ENCODE peak calls at places on chromosomes 3 and 15, in four cellular contexts. Y, A, S and X are unnamed samples.
A peak's percentile ranks its signal among the peaks of the same experiment; 100 is the strongest.

GRCh38 chr3:110654820-110655522 is 416.6 kb upstream of the NECTIN3 start:
- DNase-seq in Y (no peak), S (peak; percentile 1), A (no peak), X (no peak)

GRCh38 chr15:47741082-47741481 is 23.8 kb downstream of the SEMA6D start:
- DNase-seq in S (no peak), Y (no peak), A (no peak), X (peak; percentile 60)

GRCh38 chr3:69144631-69145244 is 22.3 kb upstream of the LMOD3 start:
- DNase-seq in S (no peak), A (no peak), Y (no peak), X (no peak)

GRCh38 chr3:160725326-160725725 is 30.7 kb upstream of the PPM1L start:
- DNase-seq in S (no peak), Y (no peak), A (no peak), X (no peak)

GRCh38 chr15:75178171-75178937 is 23.3 kb upstream of the C15orf39 start:
- DNase-seq in A (peak; percentile 43), Y (no peak), S (peak; percentile 75), X (no peak)

GRCh38 chr3:33438284-33438668 is 1.9 kb downstream of the UBP1 start:
- DNase-seq in S (peak; percentile 19), Y (no peak), A (no peak), X (peak; percentile 47)

GRCh38 chr3:160450846-160451245 is 1.3 kb upstream of the TRIM59 start:
- DNase-seq in A (no peak), S (no peak), Y (no peak), X (no peak)

GRCh38 chr3:56761887-56762605 is 39.7 kb downstream of the ARHGEF3 start:
- DNase-seq in Y (no peak), A (no peak), S (no peak), X (no peak)

GRCh38 chr3:138696661-138697370 is 88.2 kb downstream of the FAIM start:
- DNase-seq in Y (no peak), A (no peak), S (no peak), X (no peak)

GRCh38 chr3:87997298-87997697 is 61.5 kb downstream of the CGGBP1 start:
- DNase-seq in A (no peak), Y (no peak), S (no peak), X (peak; percentile 84)

GRCh38 chr3:44444896-44445691 is 32.4 kb downstream of the ZNF445 start:
- DNase-seq in Y (no peak), A (no peak), S (no peak), X (no peak)

GRCh38 chr3:138727371-138727770 is 107.4 kb downstream of the PIK3CB start:
- DNase-seq in S (no peak), Y (no peak), A (no peak), X (no peak)

GRCh38 chr3:113097821-113098516 is 107.2 kb downstream of the GTPBP8 start:
- DNase-seq in Y (no peak), A (no peak), S (peak; percentile 56), X (no peak)

GRCh38 chr15:73601449-73602425 is 31.5 kb downstream of the NPTN start:
- DNase-seq in Y (no peak), A (peak; percentile 23), S (peak; percentile 33), X (peak; percentile 60)

GRCh38 chr15:35697549-35698299 is 151.8 kb upstream of the DPH6 start:
- DNase-seq in Y (no peak), A (no peak), S (no peak), X (peak; percentile 28)

GRCh38 chr3:64022451-64023186 is 675 bp downstream of the PSMD6 start:
- DNase-seq in A (no peak), S (no peak), Y (no peak), X (no peak)

GRCh38 chr3:157533298-157533870 is 30.2 kb upstream of the VEPH1 start:
- DNase-seq in S (no peak), A (no peak), Y (no peak), X (no peak)

GRCh38 chr3:160869825-160870224 is 113.8 kb downstream of the PPM1L start:
- DNase-seq in S (no peak), Y (no peak), A (peak; percentile 19), X (no peak)

GRCh38 chr3:72969766-72970165 is 26.8 kb upstream of the PPP4R2 start:
- DNase-seq in Y (no peak), S (no peak), A (no peak), X (no peak)

GRCh38 chr3:139102606-139103005 is 57.9 kb upstream of the PRR23C start:
- DNase-seq in Y (no peak), S (no peak), A (no peak), X (no peak)

GRCh38 chr3:45985532-45986302 is 9.9 kb downstream of the FYCO1 start:
- DNase-seq in S (no peak), A (no peak), Y (no peak), X (no peak)

GRCh38 chr3:58025824-58026579 is 17.8 kb downstream of the FLNB start:
- DNase-seq in S (peak; percentile 39), Y (no peak), A (no peak), X (peak; percentile 17)

GRCh38 chr3:58027704-58028317 is 19.6 kb downstream of the FLNB start:
- DNase-seq in A (no peak), Y (no peak), S (no peak), X (no peak)

GRCh38 chr3:58025406-58025805 is 17.2 kb downstream of the FLNB start:
- DNase-seq in A (no peak), Y (no peak), S (no peak), X (no peak)

GRCh38 chr3:58028902-58029301 is 20.7 kb downstream of the FLNB start:
- DNase-seq in A (no peak), S (no peak), Y (no peak), X (no peak)

GRCh38 chr3:58026598-58026997 is 18.4 kb downstream of the FLNB start:
- DNase-seq in S (no peak), A (no peak), Y (no peak), X (no peak)
- H3K4me1 ChIP-seq in S (peaks cover 87% of the 10 kb centered on the region), A (peaks cover 30% of the 10 kb centered on the region), Y (no peaks in the 10 kb centered on the region), X (no peaks in the 10 kb centered on the region)

GRCh38 chr15:57592426-57592825 is 722 bp downstream of the MYZAP start:
- DNase-seq in A (no peak), Y (no peak), S (no peak), X (no peak)
- H3K27ac ChIP-seq in A (peak overlapping the region; percentile 95), Y (no peak overlapping the region), S (no peak overlapping the region), X (no peak overlapping the region)

GRCh38 chr3:119329551-119329950 is 35.4 kb downstream of the ARHGAP31 start:
- DNase-seq in A (no peak), Y (no peak), S (no peak), X (no peak)
- H3K4me1 ChIP-seq in A (peaks cover 93% of the 10 kb centered on the region), Y (no peaks in the 10 kb centered on the region), S (peaks cover 16% of the 10 kb centered on the region), X (no peaks in the 10 kb centered on the region)

GRCh38 chr15:59350421-59350732 is 22.3 kb downstream of the MYO1E start:
- DNase-seq in Y (no peak), A (no peak), S (no peak), X (no peak)

GRCh38 chr15:59347915-59348314 is 24.8 kb downstream of the MYO1E start:
- DNase-seq in S (no peak), A (no peak), Y (no peak), X (no peak)

GRCh38 chr15:59352189-59352588 is 20.5 kb downstream of the MYO1E start:
- DNase-seq in Y (no peak), A (no peak), S (no peak), X (no peak)

GRCh38 chr15:59352683-59353082 is 20.0 kb downstream of the MYO1E start:
- DNase-seq in A (no peak), Y (no peak), S (no peak), X (no peak)

GRCh38 chr15:59349715-59350420 is 22.8 kb downstream of the MYO1E start:
- DNase-seq in Y (no peak), S (peak; percentile 28), A (no peak), X (no peak)
- H3K27ac ChIP-seq in Y (no peak overlapping the region), S (no peak overlapping the region), A (peak overlapping the region; percentile 80), X (no peak overlapping the region)

GRCh38 chr3:171753025-171753472 is 57.2 kb downstream of the PLD1 start:
- DNase-seq in S (no peak), Y (no peak), A (no peak), X (no peak)
- H3K4me1 ChIP-seq in S (peaks cover 10% of the 10 kb centered on the region), Y (no peaks in the 10 kb centered on the region), A (peaks cover 98% of the 10 kb centered on the region), X (no peaks in the 10 kb centered on the region)

GRCh38 chr15:80492409-80492808 is 88.2 kb downstream of the ARNT2 start:
- DNase-seq in Y (no peak), A (no peak), S (no peak), X (no peak)

GRCh38 chr15:80487884-80488283 is 83.7 kb downstream of the ARNT2 start:
- DNase-seq in A (no peak), Y (no peak), S (no peak), X (no peak)

GRCh38 chr15:80492874-80493273 is 88.7 kb downstream of the ARNT2 start:
- DNase-seq in Y (no peak), S (no peak), A (no peak), X (no peak)

GRCh38 chr15:80489030-80489594 is 84.9 kb downstream of the ARNT2 start:
- DNase-seq in S (peak; percentile 24), A (no peak), Y (no peak), X (peak; percentile 3)

GRCh38 chr15:80490431-80490990 is 86.3 kb downstream of the ARNT2 start:
- DNase-seq in A (no peak), S (no peak), Y (no peak), X (no peak)
- H3K27ac ChIP-seq in A (no peak overlapping the region), S (no peak overlapping the region), Y (no peak overlapping the region), X (no peak overlapping the region)

GRCh38 chr3:152291649-152292066 is 22.9 kb downstream of the MBNL1 start:
- DNase-seq in A (no peak), S (no peak), Y (no peak), X (no peak)
- H3K4me1 ChIP-seq in A (peaks cover 95% of the 10 kb centered on the region), S (peaks cover 32% of the 10 kb centered on the region), Y (peaks cover 80% of the 10 kb centered on the region), X (peaks cover 9% of the 10 kb centered on the region)

GRCh38 chr15:77143606-77144005 is 72.7 kb upstream of the TSPAN3 start:
- DNase-seq in S (no peak), Y (no peak), A (no peak), X (no peak)

GRCh38 chr15:77144492-77145070 is 73.7 kb upstream of the TSPAN3 start:
- DNase-seq in A (no peak), S (no peak), Y (no peak), X (peak; percentile 51)

GRCh38 chr15:77143191-77143590 is 72.3 kb upstream of the TSPAN3 start:
- DNase-seq in Y (no peak), S (no peak), A (no peak), X (no peak)

GRCh38 chr15:77145370-77145769 is 74.5 kb upstream of the TSPAN3 start:
- DNase-seq in S (peak; percentile 56), Y (no peak), A (no peak), X (no peak)

GRCh38 chr15:77144028-77144427 is 73.1 kb upstream of the TSPAN3 start:
- DNase-seq in A (no peak), Y (no peak), S (no peak), X (no peak)
- H3K27ac ChIP-seq in A (peak overlapping the region; percentile 60), Y (no peak overlapping the region), S (no peak overlapping the region), X (peak overlapping the region; percentile 31)

GRCh38 chr3:48723725-48724124 is 6.7 kb upstream of the IP6K2 start:
- DNase-seq in A (no peak), S (no peak), Y (no peak), X (no peak)
- H3K4me1 ChIP-seq in A (no peaks in the 10 kb centered on the region), S (peaks cover 12% of the 10 kb centered on the region), Y (no peaks in the 10 kb centered on the region), X (no peaks in the 10 kb centered on the region)